ENCODE peak calls at places on chromosomes 2 and 18, in five cellular contexts. D, Q, U, L and N are unnamed samples.

GRCh38 chr2:136052374-136053362 is 65.3 kb downstream of the CXCR4 start:
- DNase-seq in L (no peak), Q (no peak), D (no peak), U (no peak), N (no peak)

GRCh38 chr18:68817584-68817983 is 19.7 kb downstream of the CCDC102B start:
- DNase-seq in L (no peak), U (no peak), Q (no peak), D (no peak), N (no peak)

GRCh38 chr18:49901862-49902340 is 88.6 kb upstream of the ACAA2 start:
- DNase-seq in Q (no peak), D (no peak), L (no peak), U (no peak), N (no peak)

GRCh38 chr2:144414324-144414845 is 105.5 kb downstream of the ZEB2 start:
- DNase-seq in U (peak), Q (peak), D (no peak), L (no peak), N (no peak)

GRCh38 chr2:56263876-56264275 is 80.1 kb downstream of the CCDC85A start:
- DNase-seq in U (no peak), D (no peak), L (no peak), Q (no peak), N (no peak)

GRCh38 chr18:49207373-49207772 is 253.1 kb downstream of the DYM start:
- DNase-seq in Q (no peak), L (no peak), D (no peak), U (no peak), N (no peak)

GRCh38 chr2:207185372-207185771 is 19.6 kb upstream of the KLF7 start:
- DNase-seq in D (no peak), L (no peak), Q (no peak), U (no peak), N (no peak)

GRCh38 chr2:216551234-216551633 is 52.6 kb downstream of the RPL37A start:
- DNase-seq in U (no peak), L (no peak), D (no peak), Q (peak), N (no peak)

GRCh38 chr2:75289771-75290170 is 90.5 kb upstream of the TACR1 start:
- DNase-seq in Q (no peak), L (no peak), U (no peak), D (no peak), N (no peak)

GRCh38 chr18:10015941-10016819 is 102.4 kb downstream of the VAPA start:
- DNase-seq in U (no peak), D (no peak), Q (peak), L (peak), N (no peak)

GRCh38 chr18:3902676-3903075 is 452.7 kb downstream of the TGIF1 start:
- DNase-seq in D (no peak), U (no peak), Q (no peak), L (no peak), N (no peak)

GRCh38 chr2:159106105-159106504 is 137.7 kb downstream of the TANC1 start:
- DNase-seq in U (no peak), D (no peak), L (no peak), Q (no peak), N (no peak)

GRCh38 chr18:22628795-22629194 is 211.1 kb upstream of the CTAGE1 start:
- DNase-seq in L (no peak), D (no peak), U (no peak), Q (no peak), N (no peak)

GRCh38 chr2:28753043-28753683 is 1.5 kb downstream of the PPP1CB start:
- DNase-seq in L (peak), U (peak), Q (peak), D (no peak), N (no peak)

GRCh38 chr18:43524260-43524659 is 247.0 kb upstream of the SYT4 start:
- DNase-seq in D (no peak), L (no peak), U (no peak), Q (no peak), N (no peak)

GRCh38 chr2:205990104-205990503 is 95.9 kb downstream of the INO80D start:
- DNase-seq in D (no peak), Q (no peak), U (no peak), L (no peak), N (no peak)

GRCh38 chr18:13868501-13869271 is 44.7 kb downstream of the MC5R start:
- DNase-seq in Q (no peak), L (no peak), D (no peak), U (no peak), N (no peak)

GRCh38 chr2:100673115-100673514 is 110.3 kb downstream of the PDCL3 start:
- DNase-seq in Q (no peak), L (no peak), D (no peak), U (peak), N (no peak)

GRCh38 chr18:50401334-50401733 is 26.5 kb downstream of the SKA1 start:
- DNase-seq in U (no peak), D (no peak), L (no peak), Q (no peak), N (no peak)

GRCh38 chr18:40692871-40693270 is 1262.2 kb upstream of the PIK3C3 start:
- DNase-seq in U (no peak), L (no peak), Q (no peak), D (no peak), N (no peak)

GRCh38 chr18:9863282-9863681 is 22.5 kb upstream of the TXNDC2 start:
- DNase-seq in Q (no peak), D (no peak), L (no peak), U (peak), N (no peak)

GRCh38 chr2:12715258-12715865 is 1.4 kb upstream of the TRIB2 start:
- DNase-seq in L (peak), Q (no peak), U (no peak), D (no peak), N (no peak)

GRCh38 chr18:23401400-23402347 is 51.4 kb upstream of the RIOK3 start:
- DNase-seq in Q (peak), L (no peak), D (no peak), U (no peak), N (no peak)

GRCh38 chr2:69149631-69150215 is 136.7 kb downstream of the ANTXR1 start:
- DNase-seq in L (no peak), D (no peak), U (no peak), Q (peak), N (no peak)

GRCh38 chr2:134715932-134716643 is 2.7 kb downstream of the TMEM163 start:
- DNase-seq in D (no peak), U (no peak), Q (no peak), L (no peak), N (no peak)